ENCODE peak calls at places on chromosomes 12 and 14, in six cellular contexts. T, J, P, K, D and L are unnamed samples.

GRCh38 chr14:100816950-100817901 is 8.7 kb upstream of the MEG3 start:
- DNase-seq in K (no peak), D (no peak), T (no peak), P (no peak), J (no peak), L (no peak)

GRCh38 chr14:99099051-99099787 is 172.8 kb downstream of the BCL11B start:
- DNase-seq in J (no peak), P (no peak), T (no peak), D (no peak), K (no peak), L (no peak)

GRCh38 chr12:13211859-13212664 is 15.5 kb downstream of the EMP1 start:
- DNase-seq in D (no peak), K (peak; percentile 83), P (peak; percentile 68), J (peak; percentile 79), T (peak; percentile 68), L (no peak)

GRCh38 chr14:81594012-81594411 is 60.4 kb upstream of the SEL1L start:
- DNase-seq in J (no peak), K (peak; percentile 64), D (no peak), T (no peak), P (no peak), L (peak; percentile 83)

GRCh38 chr12:99390707-99391106 is 256.8 kb upstream of the GARIN6 start:
- DNase-seq in J (no peak), D (no peak), T (peak; percentile 79), K (peak; percentile 65), P (peak; percentile 49), L (no peak)

GRCh38 chr12:27244680-27245005 is 557 bp downstream of the STK38L start:
- DNase-seq in J (peak; percentile 65), K (no peak), D (no peak), T (no peak), P (no peak), L (no peak)

GRCh38 chr12:109087250-109087649 is 6.0 kb downstream of the ALKBH2 start:
- DNase-seq in P (no peak), J (no peak), D (no peak), T (no peak), K (no peak), L (no peak)

GRCh38 chr14:70622111-70622712 is 19.5 kb upstream of the TTC9 start:
- DNase-seq in K (peak; percentile 69), P (peak; percentile 33), D (no peak), J (peak; percentile 12), T (peak; percentile 66), L (peak; percentile 18)

GRCh38 chr14:78836777-78837176 is 666.6 kb downstream of the NRXN3 start:
- DNase-seq in J (peak; percentile 46), P (peak; percentile 71), K (peak; percentile 71), T (peak; percentile 78), D (peak; percentile 23), L (peak; percentile 50)

GRCh38 chr12:2114071-2114470 is 61.3 kb downstream of the CACNA1C start:
- DNase-seq in K (no peak), T (no peak), J (no peak), P (no peak), D (no peak), L (peak; percentile 28)

GRCh38 chr12:13103391-13104033 is at the start of gene GSG1:
- DNase-seq in P (no peak), K (no peak), T (no peak), D (no peak), J (peak; percentile 23), L (no peak)

GRCh38 chr14:77140937-77141591 is 527 bp downstream of the ZDHHC22 start:
- DNase-seq in K (peak; percentile 92), P (peak; percentile 88), D (no peak), T (peak; percentile 84), J (no peak), L (no peak)
- TF ChIP-seq CTCF in K (peak; percentile 62), P (peak; percentile 71), D (peak; percentile 16), T (peak; percentile 64), J (peak; percentile 16), L (no peak)

GRCh38 chr12:3214508-3215365 is 137.6 kb downstream of the TSPAN9 start:
- DNase-seq in T (peak; percentile 54), J (no peak), K (peak; percentile 85), D (no peak), P (no peak), L (no peak)
- TF ChIP-seq CTCF in T (no peak), J (no peak), K (peak; percentile 9), D (no peak), P (no peak), L (no peak)

DNA sequence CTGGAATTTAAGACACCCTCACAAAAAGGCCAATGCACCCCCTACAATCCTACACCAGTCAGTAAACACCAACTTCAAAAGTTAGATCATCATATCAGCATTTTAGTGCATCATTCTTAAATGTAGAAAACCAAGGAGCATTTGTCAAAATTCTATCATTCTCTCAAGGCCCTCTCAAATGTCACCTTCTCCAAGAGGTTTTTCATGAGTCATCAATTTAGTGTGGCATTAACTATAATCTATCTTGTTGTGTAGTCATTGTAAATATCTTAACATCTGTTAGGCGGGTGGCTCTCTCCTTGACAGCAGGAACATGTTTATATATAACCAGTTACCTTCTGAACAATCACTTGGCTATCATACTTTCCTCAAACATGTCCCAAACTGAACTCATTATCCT is 62.1 kb upstream of the G2E3 start:
- DNase-seq in J (no peak), D (no peak), T (no peak), K (no peak), P (no peak), L (no peak)
- TF ChIP-seq CTCF in J (no peak), D (no peak), T (no peak), K (no peak), P (no peak), L (no peak)

GRCh38 chr12:16475521-16475920 is 128.1 kb downstream of the MGST1 start:
- DNase-seq in J (no peak), P (no peak), T (no peak), D (no peak), K (no peak), L (no peak)

GRCh38 chr12:16474801-16475200 is 127.4 kb downstream of the MGST1 start:
- DNase-seq in T (no peak), J (no peak), P (no peak), D (no peak), K (peak; percentile 32), L (no peak)

GRCh38 chr12:16473610-16474326 is 126.3 kb downstream of the MGST1 start:
- DNase-seq in K (no peak), P (no peak), J (peak; percentile 80), D (peak; percentile 4), T (no peak), L (no peak)
- TF ChIP-seq CTCF in K (no peak), P (no peak), J (no peak), D (no peak), T (no peak), L (no peak)

GRCh38 chr12:74624206-74624605 is 86.6 kb downstream of the ATXN7L3B start:
- DNase-seq in T (no peak), P (no peak), J (no peak), D (no peak), K (no peak), L (no peak)
- TF ChIP-seq CTCF in T (no peak), P (no peak), J (no peak), D (no peak), K (no peak), L (no peak)

DNA sequence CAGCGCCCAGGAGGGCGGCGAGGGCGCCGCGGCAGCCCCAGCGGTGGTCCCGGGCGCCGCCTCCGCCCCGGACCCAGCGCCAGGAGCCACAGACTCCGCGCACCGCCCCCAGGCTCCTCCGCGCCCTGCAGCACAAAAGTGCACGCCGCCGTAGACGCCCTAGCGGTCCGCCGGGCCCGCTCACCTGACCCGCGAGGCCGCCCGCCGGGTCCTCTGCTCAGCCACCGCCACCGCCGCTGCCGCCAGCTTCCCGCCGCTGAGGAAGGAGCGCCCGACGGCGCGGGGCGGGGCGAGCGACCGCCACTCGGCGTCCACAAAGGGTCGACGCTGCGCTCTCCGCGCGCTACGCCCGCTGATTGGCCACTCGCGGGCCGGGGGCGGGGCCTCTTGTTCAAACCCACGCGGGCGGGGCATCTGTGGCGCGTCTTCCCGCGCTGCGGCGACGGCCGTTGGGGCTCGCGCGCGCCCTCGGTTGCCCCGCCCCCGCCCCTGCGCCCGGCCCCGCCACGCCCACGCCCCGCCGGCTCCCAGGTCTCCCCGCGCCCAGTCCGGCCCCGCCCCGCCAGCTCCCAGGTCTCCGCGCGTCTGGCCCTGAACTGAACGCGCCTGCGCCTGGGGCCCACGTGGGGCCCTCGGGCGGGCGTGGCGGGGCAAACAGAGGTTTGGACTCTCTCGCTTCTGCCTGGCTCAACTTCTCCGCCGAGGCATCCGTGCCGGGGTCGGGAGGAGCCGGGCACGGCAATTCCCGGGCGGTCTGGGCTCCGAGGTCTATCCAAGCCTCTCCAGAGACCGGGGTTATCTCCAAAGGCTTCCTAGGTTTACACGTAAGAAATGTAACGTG is at the start of gene CDCA4:
- DNase-seq in K (peak; percentile 99), T (peak; percentile 96), P (peak; percentile 99), D (peak; percentile 83), J (peak; percentile 95), L (peak; percentile 94)
- TF ChIP-seq CTCF in K (no peak), T (no peak), P (no peak), D (no peak), J (no peak), L (no peak)

GRCh38 chr12:84572186-84572585 is 340.4 kb downstream of the SLC6A15 start:
- DNase-seq in P (no peak), J (no peak), K (no peak), D (no peak), T (no peak), L (no peak)
- TF ChIP-seq CTCF in P (no peak), J (no peak), K (no peak), D (no peak), T (no peak), L (no peak)

DNA sequence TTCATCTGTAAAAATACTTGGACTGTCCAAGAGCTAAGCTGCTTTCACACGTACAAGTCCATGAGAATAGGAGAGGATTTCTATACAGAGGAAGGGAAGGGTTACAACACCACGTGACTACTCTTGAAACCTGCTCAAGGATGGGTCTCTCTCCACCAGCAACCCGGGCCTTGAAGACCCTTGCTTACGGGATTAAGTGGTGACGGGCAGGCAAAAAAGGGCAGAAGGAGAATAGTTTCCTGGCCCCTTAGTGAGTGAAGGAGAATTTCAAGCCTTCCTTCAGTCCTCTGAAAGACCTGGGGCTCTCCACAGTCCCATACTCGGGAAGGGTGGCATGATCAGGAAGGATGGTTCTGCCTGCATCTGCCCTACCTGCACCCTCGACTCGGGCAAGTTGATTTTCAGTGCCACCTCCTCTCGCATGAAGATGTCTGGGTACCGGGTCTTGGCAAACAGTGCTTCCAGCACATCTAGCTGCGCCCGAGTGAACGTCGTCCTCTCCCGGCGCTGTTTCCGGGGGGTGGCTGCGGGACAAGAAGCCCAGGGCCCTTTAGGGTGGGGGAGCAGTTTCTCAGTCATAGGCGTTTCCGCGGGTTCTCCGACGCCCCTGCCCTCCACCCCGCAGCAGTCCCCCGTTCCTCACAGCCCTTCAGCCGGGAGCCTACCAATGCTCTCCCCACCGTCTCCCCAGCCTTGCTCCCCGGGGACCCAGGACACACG is 6.3 kb downstream of the OTX2 start:
- DNase-seq in D (no peak), K (no peak), J (no peak), T (no peak), P (no peak), L (no peak)
- TF ChIP-seq CTCF in D (no peak), K (no peak), J (no peak), T (no peak), P (no peak), L (no peak)

DNA sequence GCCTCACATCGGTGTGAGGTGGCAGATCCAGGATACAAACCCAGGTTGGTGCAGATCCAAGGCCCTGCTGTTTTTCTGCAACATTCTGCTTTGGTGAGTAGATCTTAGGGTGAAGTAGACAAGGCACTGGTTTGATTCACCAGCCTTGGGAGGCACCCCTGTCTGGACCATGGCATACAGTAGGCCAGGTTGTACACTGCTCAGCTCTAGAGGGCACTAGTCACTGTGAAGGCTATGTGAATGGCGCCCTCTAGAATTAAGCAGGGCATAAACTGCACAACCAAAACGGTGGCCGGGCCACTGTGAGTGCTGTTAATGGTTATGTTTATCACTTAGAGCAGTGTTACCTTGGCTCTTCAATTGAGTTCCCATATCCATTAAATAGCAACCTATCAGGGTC is 280.6 kb upstream of the PWP1 start:
- DNase-seq in D (no peak), T (peak; percentile 22), J (peak; percentile 8), P (no peak), K (peak; percentile 59), L (no peak)
- TF ChIP-seq CTCF in D (peak; percentile 42), T (no peak), J (peak; percentile 46), P (peak; percentile 16), K (peak; percentile 65), L (no peak)